ENCODE peak calls at places on chromosomes 13 and 19, in six cellular contexts. M, X, R, L, P and O are unnamed samples.

GRCh38 chr13:97259787-97260641 is 37.9 kb downstream of the MBNL2 start:
- DNase-seq in M (no peak), P (no peak), R (no peak), L (peak), X (peak), O (no peak)

GRCh38 chr13:98033277-98034247 is 80.1 kb downstream of the IPO5 start:
- DNase-seq in R (peak), L (peak), M (no peak), X (peak), P (no peak), O (no peak)

GRCh38 chr13:109669956-109670355 is 116.4 kb downstream of the IRS2 start:
- DNase-seq in R (no peak), X (no peak), P (no peak), M (no peak), L (no peak), O (no peak)

GRCh38 chr13:74575729-74576125 is 441.5 kb upstream of the KLF12 start:
- DNase-seq in P (no peak), M (no peak), R (no peak), L (peak), X (peak), O (peak)

GRCh38 chr13:53137777-53138176 is 109.2 kb downstream of the OLFM4 start:
- DNase-seq in X (no peak), M (no peak), P (no peak), L (peak), R (no peak), O (no peak)

GRCh38 chr13:27425918-27426630 is 1.7 kb downstream of the GTF3A start:
- DNase-seq in M (peak), L (no peak), P (peak), R (no peak), X (peak), O (peak)

GRCh38 chr13:36428083-36428482 is 4.2 kb upstream of the CCNA1 start:
- DNase-seq in X (no peak), P (no peak), L (no peak), M (no peak), R (no peak), O (no peak)

GRCh38 chr13:31638577-31638976 is 100.7 kb upstream of the RXFP2 start:
- DNase-seq in X (peak), R (peak), L (peak), M (no peak), P (no peak), O (no peak)

GRCh38 chr19:10076535-10076934 is 9.6 kb upstream of the SHFL start:
- DNase-seq in M (no peak), X (no peak), L (no peak), P (no peak), R (no peak), O (no peak)

GRCh38 chr19:15453091-15453498 is 3.3 kb upstream of the WIZ start:
- DNase-seq in R (no peak), M (no peak), P (no peak), X (peak), L (no peak), O (no peak)

GRCh38 chr19:33424181-33424580 is 50.7 kb downstream of the CEBPG start:
- DNase-seq in P (no peak), X (no peak), M (no peak), R (no peak), L (no peak), O (no peak)

GRCh38 chr19:48258350-48258749 is 2.6 kb upstream of the CARD8 start:
- DNase-seq in P (no peak), X (peak), R (no peak), M (no peak), L (no peak), O (peak)

GRCh38 chr19:40269216-40269940 is 15.8 kb downstream of the AKT2 start:
- DNase-seq in X (no peak), L (no peak), R (no peak), M (no peak), P (no peak), O (no peak)